ENCODE peak calls at places on chromosomes 1 and 21, in four cellular contexts. D is mammary epithelial cell; L is CD8-positive, alpha-beta memory T cell; J is neuronal stem cell. O is an unnamed sample. For H3K4me1 and H3K27me3, the result is how much of the 10 kb centered on the place peaks cover.

GRCh38 chr1:112672009-112672408 is 2.5 kb upstream of the MOV10 start:
- DNase-seq in D (no peak), L (no peak), J (no peak), O (peak)

GRCh38 chr1:175318633-175319032 is 126.1 kb upstream of the KIAA0040 start:
- DNase-seq in D (no peak), L (no peak), J (no peak), O (no peak)

GRCh38 chr21:39364949-39365348 is 16.1 kb upstream of the HMGN1 start:
- DNase-seq in D (no peak), L (no peak), J (no peak), O (no peak)

GRCh38 chr1:218348628-218349185 is 3.6 kb downstream of the TGFB2 start:
- DNase-seq in D (peak), L (no peak), J (no peak), O (no peak)

GRCh38 chr1:1543706-1544099 is 3.3 kb upstream of the TMEM240 start:
- DNase-seq in D (no peak), L (no peak), J (no peak), O (no peak)

GRCh38 chr1:36857761-36858160 is 176.6 kb downstream of the GRIK3 start:
- DNase-seq in D (no peak), L (no peak), J (no peak), O (no peak)

GRCh38 chr1:116067564-116067887 is 43.7 kb upstream of the MAB21L3 start:
- DNase-seq in D (peak), L (no peak), J (no peak), O (no peak)

GRCh38 chr1:43774359-43774758 is 67.0 kb downstream of the ST3GAL3 start:
- DNase-seq in D (peak), L (no peak), J (no peak), O (no peak)

GRCh38 chr1:30145723-30146263 is 577.6 kb downstream of the MATN1 start:
- DNase-seq in D (no peak), L (no peak), J (no peak), O (no peak)

GRCh38 chr1:198560093-198560638 is 19.7 kb upstream of the ATP6V1G3 start:
- DNase-seq in D (no peak), L (no peak), J (no peak), O (no peak)

GRCh38 chr1:67485046-67485811 is 55.0 kb upstream of the SERBP1 start:
- DNase-seq in D (no peak), L (no peak), J (no peak), O (no peak)

GRCh38 chr1:79006564-79006963 is at the start of gene ADGRL4:
- DNase-seq in D (no peak), L (no peak), J (peak), O (no peak)

GRCh38 chr1:10677508-10678364 is 118.7 kb downstream of the CASZ1 start:
- DNase-seq in D (no peak), L (no peak), J (no peak), O (no peak)

GRCh38 chr1:17276568-17276967 is 27.7 kb downstream of the PADI3 start:
- DNase-seq in D (peak), L (no peak), J (no peak), O (no peak)

GRCh38 chr1:234975122-234975940 is 153.3 kb downstream of the TOMM20 start:
- DNase-seq in D (peak), L (no peak), J (no peak), O (no peak)

GRCh38 chr1:202805886-202806511 is 2.2 kb downstream of the KDM5B start:
- DNase-seq in D (peak), L (no peak), J (no peak), O (peak)

GRCh38 chr1:69777933-69778332 is 210.2 kb downstream of the LRRC7 start:
- DNase-seq in D (no peak), L (no peak), J (no peak), O (no peak)

GRCh38 chr1:77273891-77274290 is 7.9 kb upstream of the AK5 start:
- DNase-seq in D (no peak), L (no peak), J (no peak), O (no peak)

GRCh38 chr1:161367684-161368398 is at the start of gene CFAP126:
- DNase-seq in D (peak), L (peak), J (no peak), O (peak)

GRCh38 chr1:30601316-30602085 is 121.9 kb downstream of the MATN1 start:
- DNase-seq in D (no peak), L (no peak), J (no peak), O (no peak)

GRCh38 chr1:214187152-214187900 is 93.6 kb upstream of the SMYD2 start:
- DNase-seq in D (no peak), L (no peak), J (no peak), O (no peak)

GRCh38 chr1:40313329-40313957 is 3.6 kb downstream of the COL9A2 start:
- DNase-seq in D (no peak), L (no peak), J (no peak), O (no peak)

GRCh38 chr1:183022202-183023145 is 746 bp upstream of the LAMC1 start:
- DNase-seq in D (peak), L (peak), J (peak), O (peak)

GRCh38 chr21:24895885-24896734 is 711.2 kb downstream of the MRPL39 start:
- DNase-seq in D (no peak), L (no peak), J (peak), O (peak)

GRCh38 chr1:33609739-33610138 is 137.3 kb downstream of the ZSCAN20 start:
- DNase-seq in D (no peak), L (no peak), J (no peak), O (no peak)

GRCh38 chr1:210214573-210215409 is 17.8 kb upstream of the SERTAD4 start:
- DNase-seq in D (no peak), L (no peak), J (no peak), O (no peak)

GRCh38 chr1:185317886-185318310 is 855 bp upstream of the IVNS1ABP start:
- DNase-seq in D (peak), L (peak), J (no peak), O (no peak)

GRCh38 chr1:23224721-23225648 is 7.7 kb upstream of the HTR1D start:
- DNase-seq in D (peak), L (no peak), J (no peak), O (no peak)

GRCh38 chr1:20481158-20481617 is 4.8 kb downstream of the CAMK2N1 start:
- DNase-seq in D (peak), L (no peak), J (no peak), O (no peak)

GRCh38 chr1:84504580-84505021 is 1.6 kb upstream of the SPATA1 start:
- DNase-seq in D (peak), L (no peak), J (no peak), O (no peak)

GRCh38 chr1:9230869-9231533 is 3.6 kb upstream of the H6PD start:
- DNase-seq in D (peak), L (no peak), J (no peak), O (no peak)

GRCh38 chr1:40267767-40268187 is 9.7 kb downstream of the ZMPSTE24 start:
- DNase-seq in D (peak), L (no peak), J (no peak), O (no peak)

GRCh38 chr1:20083178-20083944 is 13.4 kb downstream of the PLA2G5 start:
- DNase-seq in D (no peak), L (no peak), J (no peak), O (no peak)

GRCh38 chr1:187091666-187092065 is 262.9 kb downstream of the PLA2G4A start:
- DNase-seq in D (no peak), L (no peak), J (no peak), O (no peak)

GRCh38 chr21:45356251-45356650 is 48.7 kb upstream of the COL18A1 start:
- DNase-seq in D (no peak), L (no peak), J (no peak), O (no peak)

GRCh38 chr1:7079637-7080036 is 294.4 kb downstream of the CAMTA1 start:
- DNase-seq in D (no peak), L (no peak), J (no peak), O (no peak)

DNA sequence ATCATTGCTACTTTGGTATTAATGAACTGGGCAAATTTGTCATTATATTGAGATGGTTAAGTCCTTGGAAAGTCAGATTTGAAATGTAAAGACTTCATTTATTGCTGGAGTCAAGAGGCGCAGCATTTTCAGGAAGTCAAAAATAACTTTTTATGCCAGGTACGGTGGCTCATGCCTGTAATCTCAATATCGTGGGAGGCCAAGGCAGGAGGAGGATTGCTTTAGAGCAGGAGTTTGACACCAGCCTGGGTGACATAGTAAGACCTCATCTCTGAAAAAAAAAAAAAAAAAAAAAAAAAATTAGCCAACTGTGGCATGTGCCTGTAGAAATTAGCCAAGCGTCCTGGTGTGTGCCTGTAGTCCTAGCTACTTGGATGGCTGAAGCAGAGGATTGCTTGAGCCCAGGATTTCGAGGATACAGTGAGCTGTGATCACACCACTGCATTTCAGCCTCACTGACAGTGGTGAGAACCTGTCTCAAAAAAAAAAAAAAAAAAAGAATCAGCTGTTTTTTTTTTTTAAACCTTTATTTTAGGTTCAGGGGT is 5.5 kb downstream of the HIPK1 start:
- DNase-seq in D (no peak), L (no peak), J (no peak), O (no peak)
- H3K4me1 ChIP-seq in D (under half), L (half or more), J (under half), O (under half)

DNA sequence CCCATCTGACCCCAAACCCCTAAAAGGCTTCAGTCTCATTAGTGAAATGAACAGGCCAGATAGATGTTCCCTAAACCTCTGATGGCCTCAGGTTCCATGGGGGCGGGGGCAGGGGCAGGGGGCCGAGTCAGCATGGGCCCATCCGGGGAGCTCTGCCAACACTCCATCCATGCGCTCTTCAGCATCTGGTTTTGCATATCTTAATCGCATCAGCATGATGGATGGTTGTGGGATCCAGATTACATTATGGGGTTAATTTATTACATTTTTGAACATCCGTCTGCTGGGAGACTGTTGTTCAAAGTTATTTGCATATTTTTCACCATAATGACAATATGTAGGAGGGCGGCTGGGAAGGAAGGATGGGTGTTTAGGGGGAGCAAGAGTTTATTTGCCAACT is 3.1 kb upstream of the MAD2L2 start:
- DNase-seq in D (no peak), L (no peak), J (no peak), O (no peak)
- H3K4me3 ChIP-seq in D (no peak), L (no peak), J (no peak), O (no peak)

GRCh38 chr21:34987673-34988072 is 61.4 kb downstream of the RUNX1 start:
- DNase-seq in D (no peak), L (no peak), J (no peak), O (no peak)

GRCh38 chr21:34981793-34982192 is 67.3 kb downstream of the RUNX1 start:
- DNase-seq in D (no peak), L (no peak), J (no peak), O (no peak)

GRCh38 chr21:34983680-34984086 is 65.4 kb downstream of the RUNX1 start:
- DNase-seq in D (peak), L (peak), J (no peak), O (no peak)

GRCh38 chr21:34986561-34987533 is 62.3 kb downstream of the RUNX1 start:
- DNase-seq in D (peak), L (peak), J (peak), O (no peak)

GRCh38 chr21:34984356-34984755 is 64.7 kb downstream of the RUNX1 start:
- DNase-seq in D (no peak), L (no peak), J (no peak), O (no peak)
- H3K27me3 ChIP-seq in D (under half), L (under half), J (under half), O (under half)

DNA sequence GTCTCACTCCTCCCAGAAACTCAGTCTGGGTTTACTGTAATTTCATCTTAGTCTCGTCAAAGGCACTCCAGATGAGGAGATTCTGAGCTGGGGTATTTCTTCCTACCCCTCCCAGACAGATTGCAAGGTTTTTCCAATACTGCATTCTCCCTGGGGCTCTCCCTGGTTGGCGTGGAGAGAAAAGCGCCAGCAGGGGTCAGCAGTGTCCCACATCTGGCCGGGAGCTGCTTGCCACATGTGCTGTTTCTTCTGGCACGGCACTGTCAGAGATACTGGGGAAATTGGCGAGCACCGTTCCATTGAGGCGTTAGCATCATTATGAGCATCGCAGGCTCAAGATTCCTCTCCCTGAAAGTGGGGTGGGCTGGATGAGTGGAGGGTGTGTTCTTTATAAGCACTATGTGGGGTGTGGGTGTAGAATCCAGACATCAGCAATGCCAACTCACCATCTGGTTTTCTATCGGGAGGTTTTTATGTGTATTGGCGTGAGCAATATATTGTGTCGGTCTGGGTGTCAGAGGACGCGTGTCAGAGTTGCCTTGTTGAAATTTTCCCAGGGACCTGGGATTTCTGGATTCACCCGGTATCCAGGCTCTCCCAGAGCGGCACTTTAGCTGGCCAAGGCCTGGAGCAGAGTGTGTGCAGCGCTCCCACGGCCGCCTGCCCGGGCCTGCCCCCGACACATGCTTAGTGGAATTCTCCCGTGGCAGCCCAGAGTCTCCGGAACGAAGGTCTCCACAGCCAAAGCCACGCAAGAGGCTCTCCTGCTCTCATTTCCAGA is 8.0 kb upstream of the NAV1 start:
- DNase-seq in D (peak), L (no peak), J (peak), O (peak)
- H3K4me1 ChIP-seq in D (under half), L (under half), J (under half), O (under half)

DNA sequence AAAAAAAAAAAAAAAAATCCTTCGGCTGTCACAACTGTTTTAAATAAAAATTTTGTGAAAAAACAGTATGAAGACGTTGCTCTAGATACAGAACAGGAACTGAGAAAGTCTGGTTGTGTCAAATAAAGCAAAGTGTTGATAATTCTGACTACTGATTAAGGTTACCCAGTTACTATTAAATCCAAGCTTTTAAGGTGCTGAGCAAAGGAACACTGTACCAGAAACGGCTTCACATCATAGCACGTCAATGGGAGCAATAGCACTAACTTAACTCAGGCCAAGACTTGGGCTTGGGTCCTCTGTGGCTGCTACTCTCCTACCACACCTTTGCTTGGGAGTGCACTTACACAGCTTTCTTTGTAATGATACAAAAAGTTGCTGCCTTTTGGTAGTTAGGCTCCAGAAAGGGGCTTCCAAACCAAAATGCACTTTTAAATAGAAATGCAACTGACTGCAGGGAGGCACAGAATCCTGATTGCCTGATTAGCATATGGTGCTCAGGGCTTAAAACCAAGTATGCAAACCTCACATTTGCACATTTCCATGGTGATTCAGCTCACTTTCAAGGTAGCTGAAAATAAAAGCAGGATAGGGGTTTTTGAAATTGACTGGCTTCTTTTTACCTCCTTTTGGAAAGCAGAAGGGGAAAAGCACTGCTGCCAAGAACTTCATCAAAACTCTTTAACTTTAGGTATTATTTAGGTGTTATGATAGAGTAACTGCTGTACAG is 6.3 kb downstream of the MCL1 start:
- DNase-seq in D (no peak), L (no peak), J (no peak), O (no peak)
- H3K4me3 ChIP-seq in D (no peak), L (peak), J (no peak), O (no peak)

DNA sequence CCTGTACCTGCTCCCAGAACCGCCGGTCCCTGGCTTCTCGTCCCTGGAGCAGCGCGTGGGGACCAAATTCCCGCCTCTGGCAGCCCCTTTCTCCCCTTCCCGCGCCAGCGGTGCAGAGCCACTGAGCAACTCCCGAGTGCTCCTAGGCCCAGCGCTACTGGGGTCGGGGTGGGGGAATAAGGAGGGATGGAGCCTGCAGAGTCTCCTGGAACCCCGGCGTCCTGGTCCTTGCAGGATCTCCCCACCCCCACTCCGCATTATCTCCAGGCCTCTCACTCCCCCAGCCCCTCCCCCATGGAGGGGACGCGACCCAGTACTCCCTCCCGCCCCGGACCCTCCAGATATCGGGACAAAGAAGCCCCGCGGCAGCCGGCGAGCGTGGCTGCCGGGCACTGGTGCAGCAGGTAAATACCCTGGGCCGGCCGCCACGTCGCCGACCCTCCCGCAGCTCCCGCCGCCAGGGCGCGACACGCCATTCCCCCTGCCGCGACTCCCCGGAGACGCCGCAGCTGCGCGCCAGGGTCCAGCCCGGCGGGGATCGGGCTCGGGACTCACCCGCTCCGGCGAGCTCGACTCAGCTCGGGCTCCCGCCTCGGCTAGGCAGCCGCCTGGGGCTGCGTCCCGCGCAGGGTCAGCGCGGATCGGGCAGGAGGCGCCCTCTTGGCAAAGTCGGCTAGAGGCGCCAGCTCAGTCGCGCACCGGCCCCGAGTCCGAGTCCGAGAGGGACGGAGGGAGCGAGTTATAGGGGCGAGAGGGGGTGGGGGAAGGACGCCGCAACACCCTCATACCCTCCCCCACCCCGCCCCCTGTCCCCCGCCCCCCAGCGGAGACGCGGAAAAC is 1.2 kb downstream of the SYT6 start:
- DNase-seq in D (peak), L (no peak), J (no peak), O (no peak)
- H3K27me3 ChIP-seq in D (under half), L (under half), J (half or more), O (under half)

DNA sequence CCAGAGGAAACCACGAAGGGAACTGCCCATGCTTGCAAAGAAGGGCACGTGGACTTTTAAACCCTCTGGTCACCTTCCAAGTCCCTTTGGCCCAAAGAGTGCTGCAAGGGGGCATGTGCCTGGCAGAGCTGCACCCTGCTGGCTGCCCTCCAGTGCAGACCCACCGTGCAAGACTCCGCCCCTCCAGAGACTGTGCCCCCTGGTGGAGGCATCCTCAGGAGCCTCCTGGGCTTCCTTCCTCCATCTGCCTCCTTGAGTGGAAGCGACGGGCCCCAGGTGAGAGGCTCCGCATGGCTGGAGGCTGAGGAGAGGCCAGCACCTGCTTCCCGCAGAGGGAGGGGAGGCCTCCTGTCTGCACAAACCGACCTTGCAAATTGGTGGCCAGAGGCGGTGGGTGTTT is 100.7 kb downstream of the CRYAA start:
- DNase-seq in D (no peak), L (peak), J (no peak), O (peak)
- H3K4me1 ChIP-seq in D (under half), L (under half), J (under half), O (under half)